ENCODE peak calls at places on chromosome 18, in nine cellular contexts. F is RWPE1, M is tibial nerve, D is hepatocyte, E is caudate nucleus, B is lower lobe of right lung, A is body of pancreas, W is spleen, R is dorsolateral prefrontal cortex. K is an unnamed sample.

GRCh38 chr18:34592961-34593382 is 117.1 kb upstream of the DTNA start:
- DNase-seq in F (no peak), M (no peak), D (peak), E (peak), B (peak), A (peak), W (no peak), R (peak), K (no peak)

GRCh38 chr18:6593142-6593889 is 136.2 kb upstream of the ARHGAP28 start:
- DNase-seq in F (no peak), M (no peak), D (no peak), E (no peak), B (no peak), A (no peak), W (no peak), R (no peak), K (no peak)

GRCh38 chr18:73249030-73249429 is 381.2 kb upstream of the NETO1 start:
- DNase-seq in F (no peak), M (no peak), D (no peak), E (no peak), B (no peak), A (no peak), W (peak), R (no peak), K (no peak)

GRCh38 chr18:39162013-39162412 is 1596.4 kb upstream of the CELF4 start:
- DNase-seq in F (no peak), M (no peak), D (no peak), E (no peak), B (no peak), A (no peak), W (no peak), R (no peak), K (no peak)

GRCh38 chr18:27599202-27599829 is 414.2 kb upstream of the CHST9 start:
- DNase-seq in F (peak), M (no peak), D (peak), E (peak), B (no peak), A (peak), W (no peak), R (peak), K (no peak)

GRCh38 chr18:24924066-24924716 is 427.8 kb downstream of the ZNF521 start:
- DNase-seq in F (no peak), M (no peak), D (no peak), E (no peak), B (no peak), A (no peak), W (no peak), R (no peak), K (no peak)

GRCh38 chr18:76822510-76823165 is at the start of gene ZNF236:
- DNase-seq in F (peak), M (peak), D (peak), E (peak), B (peak), A (peak), W (peak), R (peak), K (peak)

GRCh38 chr18:9612215-9612830 is 2.0 kb downstream of the PPP4R1 start:
- DNase-seq in F (peak), M (no peak), D (peak), E (peak), B (no peak), A (peak), W (no peak), R (no peak), K (peak)

GRCh38 chr18:54193786-54194185 is 30.7 kb downstream of the MBD2 start:
- DNase-seq in F (no peak), M (no peak), D (no peak), E (no peak), B (no peak), A (no peak), W (no peak), R (no peak), K (no peak)

GRCh38 chr18:50970006-50970405 is 2.2 kb downstream of the ELAC1 start:
- DNase-seq in F (no peak), M (no peak), D (no peak), E (no peak), B (peak), A (peak), W (no peak), R (no peak), K (no peak)

GRCh38 chr18:25786778-25787177 is 303.6 kb downstream of the SS18 start:
- DNase-seq in F (no peak), M (no peak), D (no peak), E (no peak), B (no peak), A (no peak), W (no peak), R (no peak), K (no peak)

GRCh38 chr18:69635482-69635881 is 234.8 kb downstream of the DOK6 start:
- DNase-seq in F (no peak), M (no peak), D (no peak), E (no peak), B (no peak), A (no peak), W (no peak), R (no peak), K (no peak)

GRCh38 chr18:58536534-58537271 is 92.2 kb downstream of the ALPK2 start:
- DNase-seq in F (no peak), M (no peak), D (no peak), E (no peak), B (no peak), A (no peak), W (no peak), R (no peak), K (no peak)

GRCh38 chr18:27780061-27780740 is 396.7 kb downstream of the CDH2 start:
- DNase-seq in F (no peak), M (no peak), D (no peak), E (no peak), B (no peak), A (no peak), W (no peak), R (no peak), K (no peak)

GRCh38 chr18:7482342-7482741 is 84.8 kb upstream of the PTPRM start:
- DNase-seq in F (no peak), M (no peak), D (no peak), E (no peak), B (no peak), A (no peak), W (no peak), R (no peak), K (no peak)

GRCh38 chr18:37965572-37965970 is 400.0 kb upstream of the CELF4 start:
- DNase-seq in F (no peak), M (no peak), D (peak), E (no peak), B (no peak), A (no peak), W (no peak), R (no peak), K (no peak)

GRCh38 chr18:67525328-67526110 is 9.0 kb upstream of the DSEL start:
- DNase-seq in F (peak), M (peak), D (peak), E (peak), B (peak), A (peak), W (no peak), R (no peak), K (no peak)

GRCh38 chr18:46332286-46332801 is 228.2 kb downstream of the HAUS1 start:
- DNase-seq in F (no peak), M (no peak), D (no peak), E (no peak), B (no peak), A (no peak), W (peak), R (no peak), K (no peak)

GRCh38 chr18:59634096-59634495 is 63.1 kb downstream of the CCBE1 start:
- DNase-seq in F (no peak), M (no peak), D (no peak), E (no peak), B (no peak), A (no peak), W (no peak), R (no peak), K (no peak)

GRCh38 chr18:35424356-35424755 is 47.2 kb upstream of the ZNF396 start:
- DNase-seq in F (no peak), M (no peak), D (no peak), E (no peak), B (no peak), A (no peak), W (no peak), R (no peak), K (no peak)

GRCh38 chr18:21330122-21330701 is 88.2 kb downstream of the GREB1L start:
- DNase-seq in F (peak), M (no peak), D (peak), E (no peak), B (no peak), A (no peak), W (no peak), R (no peak), K (no peak)

GRCh38 chr18:24914148-24914525 is 437.8 kb downstream of the ZNF521 start:
- DNase-seq in F (no peak), M (no peak), D (no peak), E (no peak), B (no peak), A (no peak), W (no peak), R (no peak), K (no peak)

GRCh38 chr18:30106356-30106755 is 936.2 kb downstream of the DSC3 start:
- DNase-seq in F (peak), M (no peak), D (no peak), E (no peak), B (no peak), A (no peak), W (no peak), R (no peak), K (no peak)

GRCh38 chr18:24560511-24560981 is 100.1 kb downstream of the HRH4 start:
- DNase-seq in F (peak), M (no peak), D (peak), E (peak), B (no peak), A (no peak), W (no peak), R (no peak), K (no peak)

GRCh38 chr18:77054606-77055428 is 77.8 kb downstream of the MBP start:
- DNase-seq in F (no peak), M (peak), D (peak), E (peak), B (peak), A (peak), W (peak), R (peak), K (peak)

GRCh38 chr18:24766376-24766775 is 305.9 kb downstream of the HRH4 start:
- DNase-seq in F (no peak), M (no peak), D (no peak), E (no peak), B (no peak), A (no peak), W (no peak), R (no peak), K (no peak)

GRCh38 chr18:60549338-60549960 is 176.9 kb upstream of the MC4R start:
- DNase-seq in F (no peak), M (no peak), D (peak), E (no peak), B (no peak), A (peak), W (no peak), R (no peak), K (no peak)

GRCh38 chr18:6920099-6920955 is 190.8 kb downstream of the ARHGAP28 start:
- DNase-seq in F (peak), M (peak), D (peak), E (no peak), B (no peak), A (peak), W (no peak), R (no peak), K (no peak)

GRCh38 chr18:40414155-40414754 is 1540.8 kb upstream of the PIK3C3 start:
- DNase-seq in F (no peak), M (no peak), D (no peak), E (no peak), B (no peak), A (no peak), W (no peak), R (no peak), K (no peak)

GRCh38 chr18:25247725-25248124 is 104.2 kb downstream of the ZNF521 start:
- DNase-seq in F (no peak), M (no peak), D (no peak), E (no peak), B (no peak), A (no peak), W (no peak), R (no peak), K (no peak)

GRCh38 chr18:34482204-34482603 is 227.9 kb upstream of the DTNA start:
- DNase-seq in F (no peak), M (no peak), D (no peak), E (no peak), B (no peak), A (no peak), W (no peak), R (no peak), K (no peak)

GRCh38 chr18:8786766-8787670 is 81.7 kb downstream of the MTCL1 start:
- DNase-seq in F (peak), M (no peak), D (peak), E (no peak), B (no peak), A (no peak), W (no peak), R (no peak), K (no peak)

GRCh38 chr18:77016936-77017335 is 115.6 kb downstream of the MBP start:
- DNase-seq in F (no peak), M (no peak), D (no peak), E (peak), B (no peak), A (no peak), W (no peak), R (peak), K (no peak)

GRCh38 chr18:69948919-69949537 is 1.4 kb upstream of the CD226 start:
- DNase-seq in F (no peak), M (no peak), D (no peak), E (no peak), B (no peak), A (no peak), W (no peak), R (no peak), K (no peak)

GRCh38 chr18:21191596-21192307 is 50.3 kb upstream of the GREB1L start:
- DNase-seq in F (peak), M (no peak), D (peak), E (peak), B (peak), A (peak), W (no peak), R (peak), K (no peak)

GRCh38 chr18:58201728-58202405 is 157.8 kb downstream of the NEDD4L start:
- DNase-seq in F (no peak), M (no peak), D (no peak), E (no peak), B (no peak), A (no peak), W (no peak), R (no peak), K (no peak)

GRCh38 chr18:8943900-8944870 is 158.3 kb upstream of the NDUFV2 start:
- DNase-seq in F (no peak), M (no peak), D (no peak), E (no peak), B (no peak), A (no peak), W (no peak), R (no peak), K (no peak)

GRCh38 chr18:37403100-37403781 is 162.4 kb downstream of the CELF4 start:
- DNase-seq in F (peak), M (no peak), D (peak), E (peak), B (no peak), A (peak), W (peak), R (no peak), K (no peak)

GRCh38 chr18:58252166-58252565 is 208.1 kb downstream of the NEDD4L start:
- DNase-seq in F (no peak), M (no peak), D (no peak), E (no peak), B (no peak), A (no peak), W (no peak), R (no peak), K (no peak)

GRCh38 chr18:2482711-2483475 is 88.4 kb downstream of the METTL4 start:
- DNase-seq in F (no peak), M (no peak), D (no peak), E (no peak), B (no peak), A (no peak), W (no peak), R (no peak), K (no peak)

GRCh38 chr18:61736168-61736567 is 156.6 kb downstream of the RNF152 start:
- DNase-seq in F (no peak), M (no peak), D (no peak), E (no peak), B (no peak), A (no peak), W (no peak), R (no peak), K (no peak)
- H3K27ac ChIP-seq in F (no peak), M (peak), D (peak), E (no peak), B (no peak), A (peak), W (no peak), R (no peak), K (no peak)

GRCh38 chr18:3554091-3554601 is 104.2 kb downstream of the TGIF1 start:
- DNase-seq in F (no peak), M (no peak), D (peak), E (no peak), B (no peak), A (no peak), W (no peak), R (no peak), K (no peak)
- H3K27ac ChIP-seq in F (no peak), M (no peak), D (no peak), E (no peak), B (no peak), A (no peak), W (no peak), R (no peak), K (no peak)

GRCh38 chr18:48872234-48873145 is 78.3 kb downstream of the SMAD7 start:
- DNase-seq in F (no peak), M (no peak), D (no peak), E (no peak), B (no peak), A (no peak), W (no peak), R (no peak), K (no peak)
- H3K27ac ChIP-seq in F (peak), M (peak), D (peak), E (no peak), B (no peak), A (no peak), W (no peak), R (no peak), K (no peak)

GRCh38 chr18:5519448-5520362 is 24.1 kb downstream of the EPB41L3 start:
- DNase-seq in F (no peak), M (no peak), D (no peak), E (no peak), B (no peak), A (no peak), W (no peak), R (no peak), K (no peak)

GRCh38 chr18:5520464-5520863 is 23.3 kb downstream of the EPB41L3 start:
- DNase-seq in F (no peak), M (no peak), D (no peak), E (no peak), B (no peak), A (no peak), W (no peak), R (no peak), K (no peak)

GRCh38 chr18:5521000-5521399 is 22.8 kb downstream of the EPB41L3 start:
- DNase-seq in F (no peak), M (no peak), D (no peak), E (no peak), B (no peak), A (no peak), W (no peak), R (no peak), K (no peak)

GRCh38 chr18:5518899-5519371 is 24.9 kb downstream of the EPB41L3 start:
- DNase-seq in F (no peak), M (no peak), D (peak), E (no peak), B (no peak), A (no peak), W (no peak), R (no peak), K (no peak)

DNA sequence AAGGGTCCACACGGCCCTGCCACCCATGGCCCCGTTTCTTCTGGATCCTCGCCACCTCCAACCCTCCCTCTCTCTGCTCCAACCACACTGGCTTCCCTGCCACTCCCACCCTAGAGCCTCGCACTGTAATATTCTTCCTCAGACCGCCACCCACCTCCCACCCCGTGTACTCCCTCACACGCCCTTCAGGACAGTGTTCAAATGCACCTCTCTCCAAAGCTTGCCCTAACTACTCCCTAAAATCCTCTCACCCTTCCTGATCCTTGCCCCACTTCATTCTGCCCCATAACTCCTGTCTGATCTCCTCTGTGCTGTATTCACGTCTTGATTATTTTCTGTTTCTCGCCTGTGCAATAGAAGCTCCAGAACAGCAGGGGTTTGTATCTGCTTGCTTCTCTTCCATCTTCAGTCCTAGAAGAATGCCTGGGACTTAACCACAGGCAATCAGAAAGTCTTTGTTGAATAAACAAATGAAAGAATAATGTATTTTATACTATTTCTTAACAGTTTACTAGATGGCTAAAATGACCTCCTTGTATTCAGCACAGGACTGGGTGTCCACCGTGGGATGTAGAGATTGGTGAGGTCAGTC is 25.5 kb downstream of the EPB41L3 start:
- DNase-seq in F (no peak), M (no peak), D (no peak), E (no peak), B (no peak), A (no peak), W (no peak), R (no peak), K (no peak)
- H3K27ac ChIP-seq in F (no peak), M (peak), D (no peak), E (no peak), B (no peak), A (no peak), W (peak), R (no peak), K (no peak)

DNA sequence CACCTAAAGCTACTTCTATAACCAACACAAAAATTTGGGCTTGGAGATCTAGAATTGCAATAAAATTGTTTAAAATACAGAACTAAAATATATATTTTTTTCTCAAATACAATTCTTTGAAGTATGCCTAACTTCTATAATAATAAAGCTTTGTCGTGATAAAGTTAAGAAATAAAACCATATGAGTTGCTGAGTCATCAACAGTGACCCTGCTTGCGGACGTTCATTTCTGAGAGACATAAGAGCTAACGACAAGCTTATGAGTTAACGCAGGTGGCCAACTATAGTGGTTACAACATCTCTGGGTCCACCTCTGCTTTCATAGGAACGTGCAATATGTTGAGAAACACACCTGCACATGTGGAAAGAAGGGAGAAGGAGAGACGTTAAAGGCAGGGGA is 407.1 kb upstream of the SLC14A2 start:
- DNase-seq in F (no peak), M (no peak), D (no peak), E (no peak), B (no peak), A (no peak), W (no peak), R (no peak), K (no peak)
- H3K27ac ChIP-seq in F (no peak), M (no peak), D (no peak), E (no peak), B (no peak), A (no peak), W (no peak), R (no peak), K (no peak)

GRCh38 chr18:63182861-63183260 is 136.7 kb downstream of the BCL2 start:
- DNase-seq in F (no peak), M (no peak), D (no peak), E (no peak), B (no peak), A (no peak), W (peak), R (no peak), K (no peak)
- H3K27ac ChIP-seq in F (no peak), M (no peak), D (peak), E (no peak), B (no peak), A (no peak), W (peak), R (no peak), K (no peak)

GRCh38 chr18:48943333-48943732 is 7.4 kb downstream of the SMAD7 start:
- DNase-seq in F (no peak), M (no peak), D (no peak), E (no peak), B (no peak), A (no peak), W (peak), R (no peak), K (no peak)

GRCh38 chr18:48942554-48943261 is 8.1 kb downstream of the SMAD7 start:
- DNase-seq in F (peak), M (no peak), D (peak), E (no peak), B (no peak), A (peak), W (no peak), R (no peak), K (no peak)

GRCh38 chr18:48942086-48942485 is 8.7 kb downstream of the SMAD7 start:
- DNase-seq in F (no peak), M (no peak), D (no peak), E (no peak), B (no peak), A (no peak), W (no peak), R (no peak), K (no peak)

GRCh38 chr18:48940854-48941531 is 9.8 kb downstream of the SMAD7 start:
- DNase-seq in F (no peak), M (no peak), D (no peak), E (peak), B (no peak), A (no peak), W (peak), R (peak), K (peak)

GRCh38 chr18:48941672-48942071 is 9.1 kb downstream of the SMAD7 start:
- DNase-seq in F (no peak), M (no peak), D (no peak), E (no peak), B (no peak), A (peak), W (peak), R (peak), K (no peak)
- H3K27ac ChIP-seq in F (peak), M (peak), D (peak), E (peak), B (peak), A (peak), W (peak), R (peak), K (peak)

GRCh38 chr18:22343613-22344012 is 74.1 kb downstream of the CTAGE1 start:
- DNase-seq in F (no peak), M (no peak), D (no peak), E (no peak), B (no peak), A (no peak), W (no peak), R (no peak), K (no peak)
- H3K27ac ChIP-seq in F (no peak), M (no peak), D (no peak), E (no peak), B (no peak), A (no peak), W (peak), R (no peak), K (no peak)

GRCh38 chr18:1006965-1007364 is 102.3 kb downstream of the ADCYAP1 start:
- DNase-seq in F (no peak), M (no peak), D (no peak), E (no peak), B (no peak), A (no peak), W (no peak), R (no peak), K (no peak)
- H3K27ac ChIP-seq in F (no peak), M (no peak), D (no peak), E (no peak), B (no peak), A (no peak), W (no peak), R (no peak), K (no peak)

K was measured in CD4-positive, CD25-positive, alpha-beta regulatory T cell.